ENCODE peak calls at places on chromosomes 1 and 21, in nine cellular contexts. E, H, B, Q, I, C, P, U and Y are unnamed samples.

GRCh38 chr1:43418858-43419257 is 29.2 kb downstream of the SZT2 start:
- DNase-seq in Q (no peak), B (no peak), H (no peak), E (no peak), U (no peak), C (no peak), P (no peak), I (no peak), Y (no peak)

GRCh38 chr1:84668185-84668584 is 22.1 kb downstream of the SSX2IP start:
- DNase-seq in U (no peak), I (no peak), P (no peak), Q (no peak), C (no peak), E (peak), B (no peak), H (no peak), Y (no peak)

GRCh38 chr1:230713915-230714764 is at the start of gene AGT:
- DNase-seq in H (no peak), U (peak), B (no peak), E (no peak), Q (no peak), P (no peak), C (no peak), I (no peak), Y (peak)

GRCh38 chr1:198072177-198072576 is 84.6 kb upstream of the NEK7 start:
- DNase-seq in U (peak), B (no peak), H (no peak), P (no peak), E (peak), C (no peak), I (no peak), Q (no peak), Y (no peak)

GRCh38 chr1:73218995-73219546 is 936.7 kb upstream of the NEGR1 start:
- DNase-seq in E (no peak), B (no peak), H (no peak), I (no peak), U (no peak), Q (no peak), C (no peak), P (no peak), Y (no peak)

GRCh38 chr1:214990619-214991018 is 91.9 kb upstream of the KCNK2 start:
- DNase-seq in P (no peak), I (no peak), U (peak), H (no peak), Q (no peak), B (no peak), E (peak), C (no peak), Y (no peak)

GRCh38 chr1:116159177-116159576 is 48.0 kb downstream of the MAB21L3 start:
- DNase-seq in P (no peak), I (peak), B (no peak), H (no peak), U (no peak), C (no peak), E (no peak), Q (no peak), Y (no peak)

GRCh38 chr1:216815239-216815955 is 92.2 kb upstream of the ESRRG start:
- DNase-seq in C (no peak), U (peak), Q (peak), H (no peak), I (no peak), P (no peak), E (peak), B (no peak), Y (no peak)

GRCh38 chr1:89598450-89599331 is 34.2 kb upstream of the LRRC8C start:
- DNase-seq in E (peak), Q (peak), C (peak), H (peak), U (peak), I (no peak), P (no peak), B (no peak), Y (peak)

GRCh38 chr1:155968670-155969069 is 9.7 kb downstream of the ARHGEF2 start:
- DNase-seq in E (no peak), H (no peak), I (no peak), C (no peak), U (no peak), P (no peak), Q (no peak), B (no peak), Y (peak)

GRCh38 chr21:36171741-36172331 is 15.2 kb downstream of the DOP1B start:
- DNase-seq in B (no peak), Q (no peak), E (no peak), C (no peak), U (no peak), P (no peak), I (no peak), H (no peak), Y (no peak)

GRCh38 chr1:241156231-241156965 is 200.6 kb downstream of the RGS7 start:
- DNase-seq in P (no peak), U (no peak), E (peak), H (no peak), Q (no peak), I (no peak), B (no peak), C (no peak), Y (no peak)

GRCh38 chr1:218886472-218886871 is 287.2 kb upstream of the LYPLAL1 start:
- DNase-seq in U (peak), C (no peak), P (no peak), B (no peak), I (no peak), E (no peak), H (no peak), Q (no peak), Y (no peak)

GRCh38 chr1:15328245-15328784 is 81.3 kb downstream of the FHAD1 start:
- DNase-seq in P (no peak), C (no peak), U (no peak), I (no peak), Q (no peak), B (no peak), H (no peak), E (no peak), Y (no peak)

GRCh38 chr1:47434051-47434842 is 3.6 kb upstream of the FOXD2 start:
- DNase-seq in I (no peak), C (no peak), Q (no peak), U (peak), E (peak), H (no peak), B (no peak), P (no peak), Y (peak)

GRCh38 chr1:209556159-209556690 is 27.3 kb upstream of the CAMK1G start:
- DNase-seq in H (no peak), C (no peak), Q (no peak), P (no peak), B (no peak), U (no peak), I (no peak), E (no peak), Y (no peak)

GRCh38 chr1:29396438-29397255 is 160.3 kb downstream of the PTPRU start:
- DNase-seq in I (no peak), H (no peak), B (no peak), E (no peak), P (no peak), U (peak), C (no peak), Q (no peak), Y (no peak)

GRCh38 chr1:208184993-208185703 is 59.0 kb downstream of the PLXNA2 start:
- DNase-seq in C (no peak), U (peak), P (no peak), B (no peak), H (no peak), Q (no peak), I (no peak), E (no peak), Y (no peak)

GRCh38 chr21:42939581-42940413 is 14.4 kb upstream of the ERVH48-1 start:
- DNase-seq in U (peak), P (no peak), Q (no peak), B (no peak), E (peak), H (no peak), C (peak), I (no peak), Y (peak)

GRCh38 chr1:111030590-111030989 is 66.9 kb upstream of the LRIF1 start:
- DNase-seq in E (peak), Q (peak), H (peak), P (peak), B (peak), U (peak), I (peak), C (peak), Y (no peak)

GRCh38 chr1:37716321-37716720 is 24.0 kb downstream of the CDCA8 start:
- DNase-seq in Q (no peak), C (no peak), P (no peak), E (no peak), B (no peak), U (no peak), I (no peak), H (no peak), Y (no peak)

GRCh38 chr1:112702420-112703261 is 4.3 kb downstream of the RHOC start:
- DNase-seq in U (no peak), B (no peak), C (no peak), P (no peak), E (no peak), H (no peak), I (no peak), Q (no peak), Y (no peak)

GRCh38 chr1:43348809-43349593 is 9.8 kb upstream of the CDC20 start:
- DNase-seq in B (peak), U (peak), H (no peak), E (peak), Q (peak), C (no peak), I (peak), P (peak), Y (peak)

GRCh38 chr1:161631076-161631475 is at the start of gene FCGR3B:
- DNase-seq in I (no peak), U (no peak), P (no peak), Q (no peak), E (no peak), H (no peak), C (no peak), B (no peak), Y (no peak)

GRCh38 chr1:232944342-232944741 is 6.1 kb upstream of the NTPCR start:
- DNase-seq in H (no peak), C (no peak), P (no peak), U (no peak), B (no peak), E (no peak), I (no peak), Q (no peak), Y (no peak)

GRCh38 chr1:186574951-186575747 is 105.1 kb downstream of the PTGS2 start:
- DNase-seq in E (no peak), P (no peak), Q (no peak), I (no peak), U (peak), H (no peak), C (peak), B (no peak), Y (no peak)

GRCh38 chr1:84582802-84583587 is 8.8 kb upstream of the CTBS start:
- DNase-seq in I (no peak), P (no peak), E (peak), C (no peak), U (peak), B (no peak), H (no peak), Q (peak), Y (no peak)

GRCh38 chr1:24704411-24705259 is 40.6 kb upstream of the CLIC4 start:
- DNase-seq in E (peak), U (peak), C (no peak), H (no peak), I (no peak), B (no peak), P (no peak), Q (peak), Y (peak)

GRCh38 chr1:84479998-84480397 is 932 bp downstream of the RPF1 start:
- DNase-seq in Q (no peak), C (no peak), E (no peak), P (no peak), H (no peak), B (no peak), U (no peak), I (no peak), Y (no peak)

GRCh38 chr1:66262233-66262632 is 271.7 kb upstream of the SGIP1 start:
- DNase-seq in E (peak), H (no peak), Q (no peak), I (no peak), B (no peak), U (peak), C (no peak), P (no peak), Y (no peak)

GRCh38 chr1:167829868-167830267 is 84.1 kb downstream of the ADCY10 start:
- DNase-seq in C (no peak), I (no peak), P (no peak), E (no peak), B (no peak), H (no peak), Q (no peak), U (peak), Y (no peak)

GRCh38 chr1:56788102-56788501 is 31.1 kb downstream of the FYB2 start:
- DNase-seq in E (no peak), C (no peak), H (no peak), U (no peak), B (no peak), P (no peak), Q (no peak), I (no peak), Y (no peak)

GRCh38 chr1:18057643-18058042 is 50.0 kb upstream of the IGSF21 start:
- DNase-seq in P (no peak), E (no peak), I (no peak), H (no peak), U (no peak), C (no peak), B (no peak), Q (no peak), Y (no peak)

GRCh38 chr1:101236546-101237228 is at the start of gene S1PR1:
- DNase-seq in B (peak), C (no peak), P (peak), H (peak), I (peak), E (peak), U (peak), Q (peak), Y (peak)

GRCh38 chr1:97145321-97145956 is 423.9 kb downstream of the PTBP2 start:
- DNase-seq in C (no peak), P (no peak), H (no peak), Q (peak), E (no peak), I (no peak), B (no peak), U (peak), Y (peak)

GRCh38 chr1:229128209-229128608 is 142.7 kb upstream of the RAB4A start:
- DNase-seq in H (no peak), U (no peak), E (no peak), P (no peak), I (no peak), B (no peak), Q (no peak), C (no peak), Y (peak)

GRCh38 chr1:234320069-234320468 is 53.2 kb upstream of the COA6 start:
- DNase-seq in Q (no peak), B (no peak), E (no peak), H (no peak), U (no peak), P (no peak), I (no peak), C (no peak), Y (no peak)

GRCh38 chr1:184385863-184386262 is 966 bp upstream of the C1orf21 start:
- DNase-seq in B (no peak), Q (no peak), E (no peak), C (no peak), H (no peak), I (no peak), U (no peak), P (no peak), Y (no peak)

GRCh38 chr1:24464378-24464770 is 38.3 kb upstream of the RCAN3 start:
- DNase-seq in B (no peak), H (no peak), P (no peak), Q (no peak), I (no peak), C (no peak), E (no peak), U (no peak), Y (no peak)

GRCh38 chr1:12467570-12468286 is 150.3 kb downstream of the DHRS3 start:
- DNase-seq in B (no peak), P (no peak), E (no peak), H (no peak), C (no peak), Q (no peak), I (no peak), U (no peak), Y (no peak)